ENCODE peak calls at places on chromosome 16, in six cellular contexts. L, N, H, C, K and U are unnamed samples.
A peak's percentile ranks its signal among the peaks of the same experiment; 100 is the strongest.

GRCh38 chr16:86809458-86809955 is 231.2 kb downstream of the FOXL1 start:
- ATAC-seq in K (no peak), L (no peak), N (no peak), C (no peak), H (peak; percentile 88), U (no peak)

GRCh38 chr16:28621756-28622155 is 11.9 kb upstream of the SULT1A1 start:
- ATAC-seq in L (no peak), K (no peak), N (no peak), H (no peak), C (no peak), U (no peak)

GRCh38 chr16:66662445-66663194 is 33.9 kb downstream of the CMTM4 start:
- ATAC-seq in H (peak; percentile 65), C (no peak), L (peak; percentile 45), N (peak; percentile 58), K (no peak), U (no peak)

GRCh38 chr16:74726736-74727135 is 26.1 kb upstream of the MLKL start:
- ATAC-seq in L (no peak), N (no peak), H (peak; percentile 55), K (no peak), C (no peak), U (peak; percentile 64)

GRCh38 chr16:67053767-67054334 is 24.9 kb downstream of the CBFB start:
- ATAC-seq in L (peak; percentile 20), H (no peak), C (peak; percentile 17), K (peak; percentile 42), N (no peak), U (peak; percentile 34)

GRCh38 chr16:11706180-11706742 is 36.4 kb downstream of the TXNDC11 start:
- ATAC-seq in K (no peak), C (no peak), H (no peak), L (no peak), N (peak; percentile 90), U (no peak)

GRCh38 chr16:76683051-76683450 is 405.9 kb downstream of the CNTNAP4 start:
- ATAC-seq in C (no peak), L (no peak), H (no peak), K (no peak), N (no peak), U (no peak)

GRCh38 chr16:57386381-57386951 is 14.2 kb downstream of the CX3CL1 start:
- ATAC-seq in K (no peak), N (no peak), L (no peak), H (no peak), C (no peak), U (no peak)

GRCh38 chr16:66948034-66948821 is 12.8 kb upstream of the CES3 start:
- ATAC-seq in H (peak; percentile 40), L (peak; percentile 28), N (peak; percentile 47), K (peak; percentile 29), C (peak; percentile 15), U (peak; percentile 14)

GRCh38 chr16:80746231-80746630 is 58.2 kb downstream of the CDYL2 start:
- ATAC-seq in C (no peak), H (no peak), N (no peak), L (no peak), K (no peak), U (no peak)

GRCh38 chr16:85733839-85734170 is 17.1 kb downstream of the C16orf74 start:
- ATAC-seq in K (no peak), C (no peak), L (no peak), H (no peak), N (peak; percentile 43), U (no peak)